ENCODE peak calls at places on chromosomes 12 and 14, in seven cellular contexts. H is fibroblast of pulmonary artery, X is epithelial cell of esophagus, G is WTC11, P is NCI-H2029, L is nephron progenitor cell, A is posterior cingulate gyrus. V is an unnamed sample.
A peak's percentile ranks its signal among the peaks of the same experiment; 100 is the strongest.

GRCh38 chr14:23345987-23346692 is 6.5 kb downstream of the SLC22A17 start:
- DNase-seq in H (no peak), A (peak; percentile 77), P (no peak), G (no peak), X (no peak), L (no peak), V (no peak)

GRCh38 chr12:59431266-59431665 is 164.6 kb upstream of the SLC16A7 start:
- DNase-seq in H (peak; percentile 15), G (no peak), A (no peak), P (no peak), L (no peak), X (peak; percentile 12), V (no peak)

GRCh38 chr14:94001501-94002396 is 4.6 kb downstream of the CCDC197 start:
- DNase-seq in G (peak; percentile 69), H (peak; percentile 77), A (peak; percentile 90), X (peak; percentile 78), L (peak; percentile 69), P (no peak), V (peak; percentile 47)

GRCh38 chr12:25155031-25155576 is 39.9 kb downstream of the DNAI7 start:
- DNase-seq in L (no peak), X (peak; percentile 45), H (peak; percentile 53), A (no peak), G (no peak), P (peak; percentile 3), V (no peak)

GRCh38 chr12:55997535-55997859 is 421 bp downstream of the SUOX start:
- DNase-seq in G (no peak), A (no peak), X (peak; percentile 17), L (no peak), P (no peak), H (no peak), V (no peak)

GRCh38 chr14:99513946-99514551 is 32.8 kb downstream of the CCNK start:
- DNase-seq in L (no peak), A (peak; percentile 76), P (no peak), H (no peak), G (peak; percentile 11), X (no peak), V (no peak)

GRCh38 chr12:119410396-119410795 is 75.9 kb downstream of the CCDC60 start:
- DNase-seq in G (peak; percentile 16), A (no peak), L (no peak), H (no peak), P (no peak), X (no peak), V (no peak)

GRCh38 chr12:74906224-74906623 is 303.4 kb downstream of the KCNC2 start:
- DNase-seq in H (no peak), P (no peak), A (no peak), G (no peak), L (no peak), X (no peak), V (no peak)

GRCh38 chr12:42129595-42130204 is 15.0 kb downstream of the GXYLT1 start:
- DNase-seq in H (peak; percentile 83), X (peak; percentile 82), A (no peak), L (peak; percentile 28), P (no peak), G (no peak), V (peak; percentile 48)

GRCh38 chr12:1297206-1297605 is 297.2 kb downstream of the FBXL14 start:
- DNase-seq in L (no peak), A (no peak), X (no peak), G (no peak), P (no peak), H (peak; percentile 32), V (no peak)

GRCh38 chr14:76603713-76604112 is 157.6 kb upstream of the VASH1 start:
- DNase-seq in H (no peak), G (no peak), L (no peak), X (no peak), A (no peak), P (no peak), V (no peak)

GRCh38 chr12:12770262-12770661 is 15.2 kb upstream of the APOLD1 start:
- DNase-seq in G (no peak), H (no peak), P (no peak), L (no peak), X (no peak), A (no peak), V (no peak)

GRCh38 chr12:120592121-120593049 is 11.2 kb upstream of the POP5 start:
- DNase-seq in G (no peak), A (no peak), L (no peak), P (no peak), X (no peak), H (no peak), V (no peak)

GRCh38 chr14:43729149-43729548 is 777.9 kb downstream of the FSCB start:
- DNase-seq in H (no peak), P (no peak), X (peak; percentile 0), G (no peak), A (no peak), L (no peak), V (no peak)

GRCh38 chr14:88987516-88987915 is 163.1 kb downstream of the TTC8 start:
- DNase-seq in P (no peak), X (peak; percentile 87), A (no peak), H (no peak), L (no peak), G (no peak), V (no peak)

GRCh38 chr12:107372229-107372658 is 278.9 kb upstream of the CRY1 start:
- DNase-seq in X (peak; percentile 76), A (no peak), P (no peak), G (no peak), H (peak; percentile 81), L (no peak), V (no peak)

GRCh38 chr14:93965287-93965821 is 11.0 kb downstream of the ASB2 start:
- DNase-seq in L (no peak), A (no peak), G (no peak), X (peak; percentile 72), H (peak; percentile 73), P (no peak), V (no peak)

GRCh38 chr14:95531473-95531872 is 3.4 kb upstream of the GLRX5 start:
- DNase-seq in H (peak; percentile 82), X (peak; percentile 86), A (no peak), L (no peak), G (no peak), P (no peak), V (no peak)

GRCh38 chr14:64218344-64219240 is 75.6 kb downstream of the ESR2 start:
- DNase-seq in L (no peak), A (no peak), X (no peak), G (no peak), H (peak; percentile 69), P (no peak), V (no peak)

GRCh38 chr14:97387252-97387882 is 590.2 kb downstream of the VRK1 start:
- DNase-seq in P (no peak), H (no peak), A (no peak), G (no peak), X (no peak), L (no peak), V (no peak)

GRCh38 chr14:35932659-35933159 is 106.6 kb downstream of the BRMS1L start:
- DNase-seq in H (no peak), L (no peak), X (no peak), P (peak; percentile 83), A (no peak), G (no peak), V (no peak)

GRCh38 chr14:100317897-100318808 is 5.0 kb upstream of the SLC25A47 start:
- DNase-seq in G (peak; percentile 82), A (no peak), L (peak; percentile 73), H (peak; percentile 66), X (peak; percentile 34), P (no peak), V (peak; percentile 49)

GRCh38 chr12:58262796-58263195 is 321.4 kb downstream of the ATP23 start:
- DNase-seq in P (no peak), X (peak; percentile 79), A (no peak), L (no peak), H (no peak), G (no peak), V (no peak)

GRCh38 chr12:120015313-120015712 is 26.3 kb downstream of the BICDL1 start:
- DNase-seq in L (no peak), G (no peak), P (no peak), A (no peak), X (no peak), H (no peak), V (no peak)

GRCh38 chr12:113292547-113292946 is 42.4 kb downstream of the SLC8B1 start:
- DNase-seq in G (no peak), P (no peak), X (no peak), H (no peak), L (no peak), A (no peak), V (no peak)

GRCh38 chr12:51421266-51421884 is 3.3 kb upstream of the SLC4A8 start:
- DNase-seq in G (peak; percentile 57), L (peak; percentile 61), A (no peak), X (peak; percentile 72), P (peak; percentile 64), H (peak; percentile 80), V (peak; percentile 27)

GRCh38 chr12:77131977-77132490 is 66.7 kb upstream of the E2F7 start:
- DNase-seq in L (no peak), X (peak; percentile 50), H (no peak), P (peak; percentile 39), G (no peak), A (no peak), V (no peak)

GRCh38 chr14:98956616-98957015 is 315.4 kb downstream of the BCL11B start:
- DNase-seq in X (no peak), G (no peak), L (no peak), P (no peak), H (no peak), A (no peak), V (no peak)

GRCh38 chr14:70888681-70889175 is 18.5 kb upstream of the PCNX1 start:
- DNase-seq in X (peak; percentile 91), P (no peak), G (no peak), H (peak; percentile 78), L (no peak), A (no peak), V (no peak)

GRCh38 chr12:34604227-34604626 is 581.9 kb downstream of the ALG10 start:
- DNase-seq in G (no peak), L (no peak), P (no peak), X (no peak), A (peak; percentile 59), H (no peak), V (no peak)

GRCh38 chr12:84497819-84498218 is 414.8 kb downstream of the SLC6A15 start:
- DNase-seq in G (no peak), P (peak; percentile 38), A (no peak), L (no peak), H (peak; percentile 28), X (peak; percentile 36), V (no peak)

GRCh38 chr14:81233615-81234014 is 12.9 kb upstream of the GTF2A1 start:
- DNase-seq in L (no peak), A (no peak), G (no peak), X (no peak), P (no peak), H (no peak), V (no peak)

GRCh38 chr12:32302218-32302826 is 97.0 kb upstream of the FGD4 start:
- DNase-seq in X (peak; percentile 49), L (no peak), A (no peak), G (peak; percentile 40), H (peak; percentile 51), P (no peak), V (no peak)

GRCh38 chr14:94884616-94885230 is 114.8 kb upstream of the GSC start:
- DNase-seq in L (no peak), P (no peak), G (no peak), X (no peak), A (no peak), H (no peak), V (no peak)

GRCh38 chr14:76820700-76821099 is 5.5 kb upstream of the LRRC74A start:
- DNase-seq in X (no peak), L (no peak), G (no peak), H (no peak), P (no peak), A (no peak), V (no peak)

GRCh38 chr12:2691340-2692111 is 103.2 kb upstream of the FKBP4 start:
- DNase-seq in X (peak; percentile 1), L (peak; percentile 61), G (peak; percentile 50), H (peak; percentile 3), A (no peak), P (no peak), V (no peak)

GRCh38 chr12:47014474-47014873 is 64.9 kb upstream of the PCED1B start:
- DNase-seq in A (no peak), G (no peak), P (no peak), X (peak; percentile 68), L (no peak), H (peak; percentile 86), V (no peak)